ENCODE peak calls at places on chromosomes 2 and 18, in six cellular contexts. K, O, F, V, B and M are unnamed samples.
A peak's percentile ranks its signal among the peaks of the same experiment; 100 is the strongest.

GRCh38 chr18:79507076-79507545 is 111.4 kb downstream of the NFATC1 start:
- DNase-seq in K (no peak), O (peak; percentile 71), V (no peak), F (no peak), B (no peak), M (no peak)

GRCh38 chr2:205934443-205934842 is 151.5 kb downstream of the INO80D start:
- DNase-seq in B (no peak), O (no peak), K (no peak), V (peak; percentile 34), F (peak; percentile 19), M (no peak)

GRCh38 chr2:1306029-1306686 is 107.1 kb upstream of the TPO start:
- DNase-seq in F (no peak), B (no peak), K (no peak), O (no peak), V (no peak), M (no peak)

GRCh38 chr2:203790134-203790533 is 77.4 kb upstream of the CTLA4 start:
- DNase-seq in B (no peak), V (no peak), K (no peak), O (no peak), F (no peak), M (no peak)

GRCh38 chr2:109382946-109383345 is 230.8 kb downstream of the SEPTIN10 start:
- DNase-seq in V (no peak), K (no peak), F (no peak), O (no peak), B (no peak), M (no peak)

GRCh38 chr2:118431997-118432396 is 343.7 kb downstream of the INSIG2 start:
- DNase-seq in K (no peak), O (no peak), F (no peak), B (no peak), V (no peak), M (no peak)

GRCh38 chr2:142603761-142604160 is 273.7 kb upstream of the KYNU start:
- DNase-seq in O (no peak), V (no peak), B (no peak), K (no peak), F (no peak), M (no peak)

GRCh38 chr18:21265971-21266673 is 24.1 kb downstream of the GREB1L start:
- DNase-seq in F (no peak), K (no peak), B (no peak), V (no peak), O (no peak), M (no peak)

GRCh38 chr2:127590386-127591190 is 55.1 kb downstream of the MYO7B start:
- DNase-seq in O (no peak), B (no peak), F (no peak), V (no peak), K (no peak), M (no peak)

GRCh38 chr18:77012120-77012519 is 120.5 kb downstream of the MBP start:
- DNase-seq in O (no peak), B (no peak), V (no peak), K (no peak), F (no peak), M (no peak)

GRCh38 chr18:63523660-63524059 is 18.5 kb upstream of the SERPINB12 start:
- DNase-seq in V (no peak), O (no peak), B (no peak), F (no peak), K (no peak), M (no peak)

GRCh38 chr2:42921162-42921550 is 128.8 kb upstream of the HAAO start:
- DNase-seq in O (no peak), B (no peak), F (no peak), K (no peak), V (no peak), M (no peak)

GRCh38 chr2:192413812-192414424 is 219.2 kb upstream of the TMEFF2 start:
- DNase-seq in F (no peak), B (no peak), K (no peak), V (no peak), O (no peak), M (no peak)

GRCh38 chr2:192410319-192410718 is 215.6 kb upstream of the TMEFF2 start:
- DNase-seq in K (no peak), F (no peak), O (no peak), V (no peak), B (no peak), M (no peak)

GRCh38 chr2:192414794-192415193 is 220.1 kb upstream of the TMEFF2 start:
- DNase-seq in V (no peak), O (no peak), K (no peak), F (no peak), B (no peak), M (no peak)
- TF ChIP-seq ZNF274 in V (no peak), O (no peak), K (no peak), F (no peak), B (no peak), M (no peak)

GRCh38 chr2:164535280-164536025 is 85.8 kb downstream of the GRB14 start:
- DNase-seq in B (no peak), F (no peak), K (no peak), V (peak; percentile 5), O (no peak), M (no peak)

GRCh38 chr2:164530464-164530863 is 90.8 kb downstream of the GRB14 start:
- DNase-seq in F (no peak), K (no peak), B (no peak), O (no peak), V (no peak), M (no peak)
- H3K4me1 ChIP-seq in F (no peaks in the 10 kb centered on the region), K (no peaks in the 10 kb centered on the region), B (no peaks in the 10 kb centered on the region), O (no peaks in the 10 kb centered on the region), V (peaks cover 6% of the 10 kb centered on the region), M (no peaks in the 10 kb centered on the region)

DNA sequence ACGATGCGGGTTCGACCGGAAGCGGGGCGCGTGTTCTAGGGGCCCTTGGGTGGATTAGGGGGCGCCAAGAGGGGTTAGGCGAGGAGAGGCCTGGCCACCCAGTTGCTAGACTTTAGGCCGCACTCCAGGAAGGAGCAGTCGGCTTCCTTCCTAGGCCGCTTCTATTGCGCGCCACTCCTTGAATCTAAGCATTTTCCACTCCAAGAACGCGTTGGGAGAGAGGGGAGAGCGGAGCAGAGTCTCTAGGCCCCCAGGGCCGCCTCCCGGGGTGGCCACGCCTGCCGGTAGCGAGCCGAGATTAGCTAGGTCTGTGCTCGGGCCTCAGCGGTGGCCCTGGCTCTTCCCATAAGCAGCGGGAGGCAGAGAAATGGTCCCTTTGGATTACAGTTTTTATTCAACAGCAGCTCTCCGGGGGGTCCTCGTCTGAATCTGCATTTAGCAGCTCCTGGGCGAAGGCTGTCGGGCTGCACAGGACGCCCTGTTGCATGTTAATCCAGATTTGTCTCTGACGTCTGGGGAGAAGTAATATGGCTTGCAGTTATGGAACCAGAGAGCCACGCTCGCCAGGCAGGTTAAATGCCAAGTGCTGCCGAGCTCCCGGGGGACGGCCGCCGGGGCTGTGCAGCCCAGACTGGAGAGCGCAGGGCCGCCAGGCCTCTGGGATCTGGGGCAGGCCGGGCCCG is 11.4 kb downstream of the MEIS1 start:
- DNase-seq in O (no peak), F (no peak), K (no peak), V (no peak), B (no peak), M (no peak)
- TF ChIP-seq ZNF274 in O (no peak), F (no peak), K (no peak), V (no peak), B (no peak), M (no peak)

GRCh38 chr2:94890234-94890633 is 19.0 kb downstream of the TEKT4 start:
- DNase-seq in K (no peak), B (no peak), F (no peak), V (no peak), O (no peak), M (no peak)
- H3K4me1 ChIP-seq in K (no peaks in the 10 kb centered on the region), B (no peaks in the 10 kb centered on the region), F (no peaks in the 10 kb centered on the region), V (no peaks in the 10 kb centered on the region), O (no peaks in the 10 kb centered on the region), M (no peaks in the 10 kb centered on the region)

GRCh38 chr2:187775196-187775595 is 221.0 kb upstream of the TFPI start:
- DNase-seq in O (no peak), V (no peak), K (no peak), B (no peak), F (no peak), M (no peak)

GRCh38 chr2:187768995-187769394 is 214.8 kb upstream of the TFPI start:
- DNase-seq in V (no peak), F (no peak), B (no peak), O (no peak), K (no peak), M (no peak)

GRCh38 chr2:187769437-187769836 is 215.2 kb upstream of the TFPI start:
- DNase-seq in O (no peak), V (no peak), F (no peak), B (no peak), K (no peak), M (no peak)

GRCh38 chr2:187775651-187776050 is 221.4 kb upstream of the TFPI start:
- DNase-seq in V (no peak), B (no peak), K (no peak), F (no peak), O (no peak), M (no peak)

DNA sequence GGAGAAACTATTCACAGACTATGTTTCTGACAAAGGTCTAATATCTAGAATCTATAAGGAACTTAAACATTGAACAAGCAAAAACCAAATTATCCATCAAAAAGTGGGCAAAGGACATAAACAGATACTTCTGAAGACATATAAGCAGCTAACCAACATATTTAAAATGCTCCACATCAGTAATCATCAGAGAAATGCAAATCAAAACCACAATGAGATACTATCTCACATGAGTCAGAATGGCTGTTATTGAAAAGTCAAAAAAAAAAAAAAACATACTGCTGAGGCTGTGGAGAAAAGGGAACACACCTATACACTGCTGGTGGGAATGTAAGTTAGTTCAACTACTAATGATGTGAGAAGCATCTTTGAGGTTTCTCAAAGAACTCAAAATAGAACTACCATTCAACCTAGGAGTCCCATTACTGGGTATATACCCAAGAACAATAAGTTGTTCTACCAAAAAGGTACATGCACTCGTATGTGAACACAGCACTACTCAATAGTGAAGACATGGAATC is 220.4 kb upstream of the TFPI start:
- DNase-seq in B (no peak), K (no peak), F (no peak), O (no peak), V (no peak), M (no peak)
- TF ChIP-seq ZNF274 in B (no peak), K (no peak), F (no peak), O (no peak), V (no peak), M (no peak)

DNA sequence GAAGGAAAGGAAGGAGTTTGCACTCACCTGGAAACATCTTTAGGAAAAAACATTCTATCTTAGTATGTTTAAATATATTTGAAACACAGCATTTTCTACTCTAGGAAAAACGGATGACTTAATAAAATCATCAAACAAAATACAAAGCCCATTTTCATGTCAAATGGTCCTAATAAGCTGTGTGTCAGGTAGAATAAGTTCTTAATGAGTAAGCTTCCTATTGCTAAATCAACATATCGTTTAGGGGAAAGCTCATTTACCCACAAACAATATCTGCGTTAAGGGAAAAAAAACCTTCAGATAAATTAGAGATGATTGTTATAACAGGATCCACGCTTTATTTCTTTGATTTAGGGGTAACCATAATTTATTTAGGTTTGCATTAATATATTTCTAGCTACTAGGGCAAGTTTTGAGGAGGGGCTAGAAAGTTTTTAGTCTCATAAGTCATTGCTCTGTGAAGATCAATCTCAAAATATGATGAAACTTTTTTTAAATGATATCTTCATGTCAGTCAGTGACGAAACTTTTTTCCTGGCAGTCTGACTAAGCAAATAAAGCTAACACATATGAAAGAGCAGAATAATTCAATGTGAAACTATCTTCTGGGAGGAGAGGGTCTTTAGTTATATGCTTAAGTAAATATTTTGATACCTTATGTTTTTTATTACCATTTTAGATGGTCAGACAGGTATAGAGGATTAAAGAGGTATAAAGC is 147.1 kb downstream of the WDSUB1 start:
- DNase-seq in B (no peak), V (no peak), K (no peak), F (no peak), O (no peak), M (no peak)
- H3K4me1 ChIP-seq in B (no peaks in the 10 kb centered on the region), V (no peaks in the 10 kb centered on the region), K (no peaks in the 10 kb centered on the region), F (peaks cover 4% of the 10 kb centered on the region), O (peaks cover 7% of the 10 kb centered on the region), M (no peaks in the 10 kb centered on the region)